ENCODE peak calls at places on chromosome 16, in eight cellular contexts. A, V, Z, B, S, I, T and O are unnamed samples.

GRCh38 chr16:762049-762513 is 1.5 kb downstream of the MSLN start:
- DNase-seq in A (no peak), V (no peak), Z (no peak), B (no peak), S (no peak), I (peak; percentile 67), T (no peak), O (no peak)

GRCh38 chr16:4980691-4981090 is 22.6 kb downstream of the SEC14L5 start:
- DNase-seq in A (no peak), V (no peak), Z (no peak), B (no peak), S (no peak), I (no peak), T (no peak), O (no peak)

GRCh38 chr16:83964684-83965443 is 3.2 kb upstream of the NECAB2 start:
- DNase-seq in A (no peak), V (no peak), Z (no peak), B (no peak), S (no peak), I (no peak), T (no peak), O (no peak)

GRCh38 chr16:82439678-82440293 is 187.0 kb upstream of the CDH13 start:
- DNase-seq in A (peak; percentile 6), V (no peak), Z (no peak), B (no peak), S (no peak), I (no peak), T (no peak), O (no peak)

GRCh38 chr16:47732122-47732805 is 271.1 kb downstream of the PHKB start:
- DNase-seq in A (peak; percentile 91), V (no peak), Z (no peak), B (peak; percentile 59), S (no peak), I (no peak), T (peak; percentile 97), O (no peak)

GRCh38 chr16:59612094-59612493 is 878.0 kb upstream of the GOT2 start:
- DNase-seq in A (no peak), V (no peak), Z (no peak), B (no peak), S (no peak), I (no peak), T (no peak), O (no peak)

GRCh38 chr16:67213197-67214019 is 13.5 kb upstream of the TMEM208 start:
- DNase-seq in A (no peak), V (no peak), Z (no peak), B (no peak), S (no peak), I (no peak), T (no peak), O (no peak)

GRCh38 chr16:58201163-58201562 is 3.3 kb upstream of the CSNK2A2 start:
- DNase-seq in A (no peak), V (no peak), Z (no peak), B (no peak), S (no peak), I (no peak), T (no peak), O (no peak)

GRCh38 chr16:58497935-58498334 is 2.0 kb upstream of the NDRG4 start:
- DNase-seq in A (no peak), V (no peak), Z (no peak), B (no peak), S (no peak), I (no peak), T (no peak), O (no peak)

GRCh38 chr16:81927561-81928185 is 83.6 kb downstream of the SDR42E1 start:
- DNase-seq in A (no peak), V (no peak), Z (no peak), B (no peak), S (no peak), I (no peak), T (no peak), O (no peak)

GRCh38 chr16:17301593-17302135 is 169.1 kb downstream of the XYLT1 start:
- DNase-seq in A (no peak), V (no peak), Z (no peak), B (no peak), S (no peak), I (no peak), T (no peak), O (no peak)

GRCh38 chr16:22624759-22625533 is 114.3 kb downstream of the NPIPB5 start:
- DNase-seq in A (no peak), V (no peak), Z (no peak), B (no peak), S (no peak), I (peak; percentile 51), T (no peak), O (no peak)

GRCh38 chr16:31029272-31029671 is 4.1 kb upstream of the STX4 start:
- DNase-seq in A (no peak), V (no peak), Z (no peak), B (no peak), S (no peak), I (no peak), T (no peak), O (no peak)

GRCh38 chr16:22962905-22963304 is 148.9 kb downstream of the HS3ST2 start:
- DNase-seq in A (no peak), V (no peak), Z (no peak), B (no peak), S (no peak), I (no peak), T (no peak), O (no peak)

GRCh38 chr16:11530171-11530940 is 56.4 kb downstream of the LITAF start:
- DNase-seq in A (no peak), V (no peak), Z (no peak), B (no peak), S (no peak), I (no peak), T (peak; percentile 79), O (no peak)

GRCh38 chr16:50842589-50842988 is 100.7 kb downstream of the CYLD start:
- DNase-seq in A (peak; percentile 14), V (no peak), Z (no peak), B (no peak), S (no peak), I (no peak), T (peak; percentile 74), O (no peak)

GRCh38 chr16:180921-181667 is 835 bp downstream of the HBQ1 start:
- DNase-seq in A (peak; percentile 64), V (no peak), Z (peak; percentile 11), B (no peak), S (no peak), I (peak; percentile 89), T (peak; percentile 60), O (peak; percentile 43)

GRCh38 chr16:81737885-81738536 is 41.1 kb upstream of the PLCG2 start:
- DNase-seq in A (peak; percentile 60), V (peak; percentile 44), Z (peak; percentile 49), B (no peak), S (peak; percentile 96), I (peak; percentile 83), T (peak; percentile 78), O (peak; percentile 58)

GRCh38 chr16:50747206-50747956 is 5.5 kb downstream of the CYLD start:
- DNase-seq in A (peak; percentile 11), V (no peak), Z (no peak), B (no peak), S (no peak), I (no peak), T (peak; percentile 32), O (no peak)

GRCh38 chr16:30526137-30526822 is at the start of gene ZNF768:
- DNase-seq in A (peak; percentile 46), V (no peak), Z (no peak), B (no peak), S (peak; percentile 47), I (peak; percentile 79), T (peak; percentile 17), O (no peak)

GRCh38 chr16:2952679-2953078 is 11.4 kb upstream of the KREMEN2 start:
- DNase-seq in A (no peak), V (no peak), Z (no peak), B (no peak), S (no peak), I (no peak), T (no peak), O (no peak)

GRCh38 chr16:20002936-20003335 is 70.8 kb downstream of the GPR139 start:
- DNase-seq in A (no peak), V (no peak), Z (no peak), B (no peak), S (no peak), I (no peak), T (no peak), O (no peak)

GRCh38 chr16:66741131-66741900 is 10.1 kb downstream of the DYNC1LI2 start:
- DNase-seq in A (peak; percentile 94), V (peak; percentile 69), Z (peak; percentile 87), B (peak; percentile 70), S (peak; percentile 91), I (peak; percentile 83), T (peak; percentile 87), O (peak; percentile 85)

GRCh38 chr16:7303014-7303676 is 29.5 kb upstream of the RBFOX1 start:
- DNase-seq in A (no peak), V (no peak), Z (no peak), B (no peak), S (no peak), I (no peak), T (no peak), O (no peak)

GRCh38 chr16:65967376-65967775 is 399.1 kb upstream of the CDH5 start:
- DNase-seq in A (peak; percentile 25), V (peak; percentile 42), Z (no peak), B (no peak), S (no peak), I (no peak), T (peak; percentile 29), O (no peak)

GRCh38 chr16:66408181-66409048 is 18.7 kb upstream of the BEAN1 start:
- DNase-seq in A (peak; percentile 89), V (peak; percentile 40), Z (no peak), B (no peak), S (peak; percentile 44), I (no peak), T (peak; percentile 85), O (no peak)

GRCh38 chr16:67393111-67393789 is at the start of gene TPPP3:
- DNase-seq in A (peak; percentile 84), V (no peak), Z (peak; percentile 77), B (no peak), S (peak; percentile 78), I (peak; percentile 90), T (no peak), O (no peak)

GRCh38 chr16:50265260-50265659 is 1.1 kb upstream of the ADCY7 start:
- DNase-seq in A (no peak), V (no peak), Z (no peak), B (no peak), S (no peak), I (no peak), T (peak; percentile 34), O (peak; percentile 54)

GRCh38 chr16:27805828-27806351 is 255.9 kb downstream of the KATNIP start:
- DNase-seq in A (no peak), V (no peak), Z (no peak), B (no peak), S (no peak), I (no peak), T (no peak), O (no peak)

GRCh38 chr16:19346335-19346922 is 60.9 kb downstream of the CLEC19A start:
- DNase-seq in A (no peak), V (no peak), Z (no peak), B (no peak), S (no peak), I (no peak), T (no peak), O (no peak)

GRCh38 chr16:48054881-48055601 is 100.8 kb downstream of the ABCC12 start:
- DNase-seq in A (peak; percentile 70), V (peak; percentile 12), Z (peak; percentile 9), B (no peak), S (peak; percentile 28), I (no peak), T (peak; percentile 20), O (no peak)

GRCh38 chr16:71867934-71868333 is 16.0 kb downstream of the ZNF821 start:
- DNase-seq in A (no peak), V (no peak), Z (no peak), B (no peak), S (no peak), I (no peak), T (no peak), O (no peak)

GRCh38 chr16:50021509-50021908 is 3.5 kb upstream of the CNEP1R1 start:
- DNase-seq in A (no peak), V (no peak), Z (no peak), B (no peak), S (no peak), I (no peak), T (peak; percentile 11), O (no peak)

GRCh38 chr16:81181013-81181720 is 57.3 kb upstream of the BCO1 start:
- DNase-seq in A (peak; percentile 98), V (peak; percentile 96), Z (no peak), B (peak; percentile 94), S (peak; percentile 88), I (peak; percentile 69), T (peak; percentile 95), O (no peak)